ENCODE peak calls at places on chromosomes 3 and 15, in four cellular contexts. One of them, this sample, is unnamed.

GRCh38 chr3:16402451-16402850 is 111.0 kb downstream of the RFTN1 start:
- DNase-seq in GM12864: no peak
- DNase-seq in suprapubic skin: no peak
- DNase-seq in H1: no peak
- DNase-seq in this sample: no peak

GRCh38 chr15:80379671-80380070 is 24.5 kb upstream of the ARNT2 start:
- DNase-seq in H1: no peak
- DNase-seq in suprapubic skin: no peak
- DNase-seq in GM12864: no peak
- DNase-seq in this sample: no peak

GRCh38 chr3:69823710-69824109 is 84.4 kb downstream of the MITF start:
- DNase-seq in suprapubic skin: no peak
- DNase-seq in H1: no peak
- DNase-seq in GM12864: no peak
- DNase-seq in this sample: no peak

GRCh38 chr15:73127302-73127936 is 75.2 kb downstream of the NEO1 start:
- DNase-seq in H1: no peak
- DNase-seq in suprapubic skin: no peak
- DNase-seq in GM12864: no peak
- DNase-seq in this sample: peak; percentile 32

GRCh38 chr15:76006136-76006778 is 6.0 kb downstream of the NRG4 start:
- DNase-seq in suprapubic skin: no peak
- DNase-seq in GM12864: no peak
- DNase-seq in H1: no peak
- DNase-seq in this sample: no peak

GRCh38 chr3:50272911-50273688 is 4.2 kb downstream of the SEMA3B start:
- DNase-seq in GM12864: peak; percentile 49
- DNase-seq in suprapubic skin: peak; percentile 94
- DNase-seq in H1: no peak
- DNase-seq in this sample: peak; percentile 98

GRCh38 chr15:42331235-42331634 is 28.1 kb upstream of the CAPN3 start:
- DNase-seq in H1: no peak
- DNase-seq in suprapubic skin: no peak
- DNase-seq in GM12864: no peak
- DNase-seq in this sample: no peak

GRCh38 chr3:136142592-136142991 is 53.5 kb downstream of the MSL2 start:
- DNase-seq in GM12864: no peak
- DNase-seq in suprapubic skin: no peak
- DNase-seq in H1: no peak
- DNase-seq in this sample: no peak

GRCh38 chr3:108946292-108947290 is 7.1 kb downstream of the GUCA1C start:
- DNase-seq in H1: no peak
- DNase-seq in suprapubic skin: no peak
- DNase-seq in GM12864: no peak
- DNase-seq in this sample: no peak

GRCh38 chr15:62958528-62958927 is 84.0 kb upstream of the TPM1 start:
- DNase-seq in H1: no peak
- DNase-seq in GM12864: no peak
- DNase-seq in suprapubic skin: no peak
- DNase-seq in this sample: no peak

GRCh38 chr3:42544492-42545283 is 37.1 kb downstream of the SEC22C start:
- DNase-seq in suprapubic skin: no peak
- DNase-seq in GM12864: no peak
- DNase-seq in H1: no peak
- DNase-seq in this sample: no peak

GRCh38 chr15:89385596-89386242 is 51.1 kb upstream of the POLG start:
- DNase-seq in GM12864: no peak
- DNase-seq in suprapubic skin: no peak
- DNase-seq in H1: no peak
- DNase-seq in this sample: no peak

GRCh38 chr3:55556622-55557531 is 69.8 kb upstream of the WNT5A start:
- DNase-seq in suprapubic skin: no peak
- DNase-seq in GM12864: no peak
- DNase-seq in H1: no peak
- DNase-seq in this sample: no peak

GRCh38 chr15:97875513-97876285 is 84.8 kb upstream of the ARRDC4 start:
- DNase-seq in GM12864: no peak
- DNase-seq in H1: no peak
- DNase-seq in suprapubic skin: no peak
- DNase-seq in this sample: no peak

GRCh38 chr3:153484842-153485241 is 322.8 kb downstream of the RAP2B start:
- DNase-seq in suprapubic skin: no peak
- DNase-seq in GM12864: no peak
- DNase-seq in H1: no peak
- DNase-seq in this sample: no peak

GRCh38 chr15:62208367-62208766 is 43.3 kb upstream of the C2CD4B start:
- DNase-seq in suprapubic skin: no peak
- DNase-seq in GM12864: no peak
- DNase-seq in H1: no peak
- DNase-seq in this sample: no peak

GRCh38 chr3:23314981-23315805 is 112.1 kb downstream of the UBE2E2 start:
- DNase-seq in suprapubic skin: no peak
- DNase-seq in GM12864: no peak
- DNase-seq in H1: no peak
- DNase-seq in this sample: no peak

GRCh38 chr3:11548721-11549131 is 95.0 kb downstream of the VGLL4 start:
- DNase-seq in GM12864: no peak
- DNase-seq in H1: no peak
- DNase-seq in suprapubic skin: no peak
- DNase-seq in this sample: no peak

GRCh38 chr3:41933154-41933676 is 28.7 kb downstream of the ULK4 start:
- DNase-seq in suprapubic skin: no peak
- DNase-seq in H1: no peak
- DNase-seq in GM12864: no peak
- DNase-seq in this sample: no peak

GRCh38 chr3:194370753-194371152 is 1.2 kb upstream of the LRRC15 start:
- DNase-seq in GM12864: no peak
- DNase-seq in H1: no peak
- DNase-seq in suprapubic skin: no peak
- DNase-seq in this sample: no peak

GRCh38 chr15:56984681-56985515 is 66.5 kb downstream of the TCF12 start:
- DNase-seq in GM12864: no peak
- DNase-seq in suprapubic skin: no peak
- DNase-seq in H1: no peak
- DNase-seq in this sample: no peak

GRCh38 chr3:48564022-48564421 is 441 bp upstream of the UCN2 start:
- DNase-seq in GM12864: no peak
- DNase-seq in suprapubic skin: no peak
- DNase-seq in H1: no peak
- DNase-seq in this sample: no peak

GRCh38 chr15:49242820-49243219 is 72.8 kb downstream of the GALK2 start:
- DNase-seq in GM12864: no peak
- DNase-seq in suprapubic skin: no peak
- DNase-seq in H1: no peak
- DNase-seq in this sample: no peak

GRCh38 chr15:57727031-57727430 is 20.5 kb downstream of the POLR2M start:
- DNase-seq in suprapubic skin: no peak
- DNase-seq in H1: no peak
- DNase-seq in GM12864: no peak
- DNase-seq in this sample: no peak

GRCh38 chr3:119810018-119810435 is 28.1 kb downstream of the NR1I2 start:
- DNase-seq in GM12864: peak; percentile 51
- DNase-seq in H1: no peak
- DNase-seq in suprapubic skin: no peak
- DNase-seq in this sample: peak; percentile 78

GRCh38 chr3:56314842-56315241 is 153.4 kb downstream of the ERC2 start:
- DNase-seq in GM12864: no peak
- DNase-seq in H1: no peak
- DNase-seq in suprapubic skin: no peak
- DNase-seq in this sample: no peak

GRCh38 chr15:82852906-82853635 is 43.6 kb downstream of the WHAMM start:
- DNase-seq in H1: no peak
- DNase-seq in GM12864: no peak
- DNase-seq in suprapubic skin: no peak
- DNase-seq in this sample: no peak

GRCh38 chr15:98421419-98422085 is 226.8 kb upstream of the IGF1R start:
- DNase-seq in suprapubic skin: no peak
- DNase-seq in GM12864: no peak
- DNase-seq in H1: peak; percentile 39
- DNase-seq in this sample: peak; percentile 77

GRCh38 chr3:47016934-47017435 is 37.5 kb downstream of the NBEAL2 start:
- DNase-seq in GM12864: no peak
- DNase-seq in suprapubic skin: no peak
- DNase-seq in H1: no peak
- DNase-seq in this sample: peak; percentile 35

GRCh38 chr3:38579146-38579545 is 70.3 kb downstream of the SCN5A start:
- DNase-seq in H1: no peak
- DNase-seq in GM12864: no peak
- DNase-seq in suprapubic skin: peak; percentile 69
- DNase-seq in this sample: no peak

GRCh38 chr3:170178631-170179030 is 2.9 kb downstream of the PHC3 start:
- DNase-seq in H1: no peak
- DNase-seq in suprapubic skin: no peak
- DNase-seq in GM12864: no peak
- DNase-seq in this sample: peak; percentile 35

GRCh38 chr3:190972840-190973270 is 110.4 kb upstream of the GMNC start:
- DNase-seq in GM12864: no peak
- DNase-seq in H1: no peak
- DNase-seq in suprapubic skin: no peak
- DNase-seq in this sample: no peak

GRCh38 chr3:133374706-133375105 is 25.1 kb upstream of the BFSP2 start:
- DNase-seq in GM12864: no peak
- DNase-seq in suprapubic skin: no peak
- DNase-seq in H1: no peak
- DNase-seq in this sample: no peak

GRCh38 chr3:189967254-189967865 is 153.3 kb downstream of the P3H2 start:
- DNase-seq in H1: no peak
- DNase-seq in suprapubic skin: no peak
- DNase-seq in GM12864: no peak
- DNase-seq in this sample: peak; percentile 56

GRCh38 chr3:138351151-138351550 is 2.8 kb downstream of the MRAS start:
- DNase-seq in suprapubic skin: no peak
- DNase-seq in H1: no peak
- DNase-seq in GM12864: no peak
- DNase-seq in this sample: no peak

GRCh38 chr3:138355071-138355470 is 6.7 kb downstream of the MRAS start:
- DNase-seq in GM12864: no peak
- DNase-seq in H1: no peak
- DNase-seq in suprapubic skin: peak; percentile 55
- DNase-seq in this sample: no peak

GRCh38 chr3:138356666-138357409 is 8.5 kb downstream of the MRAS start:
- DNase-seq in suprapubic skin: no peak
- DNase-seq in GM12864: no peak
- DNase-seq in H1: no peak
- DNase-seq in this sample: no peak

GRCh38 chr3:138351916-138352555 is 3.7 kb downstream of the MRAS start:
- DNase-seq in H1: no peak
- DNase-seq in GM12864: no peak
- DNase-seq in suprapubic skin: no peak
- DNase-seq in this sample: no peak

GRCh38 chr3:138354376-138354775 is 6.0 kb downstream of the MRAS start:
- DNase-seq in suprapubic skin: no peak
- DNase-seq in H1: no peak
- DNase-seq in GM12864: no peak
- DNase-seq in this sample: no peak
- TF ChIP-seq CTCF in suprapubic skin: no peak
- TF ChIP-seq CTCF in H1: no peak
- TF ChIP-seq CTCF in GM12864: no peak
- TF ChIP-seq CTCF in this sample: no peak

DNA sequence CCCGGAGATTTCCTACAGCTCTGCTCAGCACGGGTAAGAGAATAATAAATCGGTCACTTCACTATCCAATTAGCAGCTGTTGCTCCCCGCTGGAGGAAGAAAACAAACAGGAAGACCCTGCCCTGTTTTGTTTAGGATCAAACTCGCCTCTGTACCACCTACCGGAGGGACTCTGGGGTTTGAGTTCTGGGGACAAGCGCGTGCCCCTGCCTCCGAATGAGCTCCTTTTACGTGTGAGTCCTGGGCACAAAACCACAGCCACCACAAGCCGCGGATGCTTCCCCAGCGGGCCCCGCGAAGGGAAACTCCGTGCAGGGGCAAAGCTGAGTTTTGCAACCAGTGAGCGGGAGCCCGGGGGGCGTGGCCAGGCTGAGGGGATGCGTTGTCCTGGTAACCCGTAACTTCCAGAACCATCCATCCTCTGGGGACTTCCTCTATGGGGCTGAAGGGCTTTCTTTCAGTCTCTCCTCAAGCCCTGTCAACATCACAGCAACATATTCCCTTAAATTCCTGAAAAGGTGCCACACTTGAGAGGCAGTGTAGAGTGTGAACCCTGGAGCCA is 315.8 kb upstream of the PROK2 start:
- DNase-seq in suprapubic skin: peak; percentile 93
- DNase-seq in GM12864: no peak
- DNase-seq in H1: no peak
- DNase-seq in this sample: peak; percentile 85
- TF ChIP-seq CTCF in suprapubic skin: no peak
- TF ChIP-seq CTCF in GM12864: no peak
- TF ChIP-seq CTCF in H1: no peak
- TF ChIP-seq CTCF in this sample: no peak

GRCh38 chr15:30904812-30905211 is 1.1 kb downstream of the FAN1 start:
- DNase-seq in suprapubic skin: no peak
- DNase-seq in H1: no peak
- DNase-seq in GM12864: no peak
- DNase-seq in this sample: no peak

GRCh38 chr15:30903497-30904187 is at the start of gene FAN1:
- DNase-seq in GM12864: peak; percentile 57
- DNase-seq in suprapubic skin: peak; percentile 92
- DNase-seq in H1: no peak
- DNase-seq in this sample: peak; percentile 88

GRCh38 chr15:30906366-30906765 is 2.7 kb downstream of the FAN1 start:
- DNase-seq in H1: no peak
- DNase-seq in GM12864: no peak
- DNase-seq in suprapubic skin: no peak
- DNase-seq in this sample: no peak

GRCh38 chr15:30901889-30902288 is 1.8 kb upstream of the FAN1 start:
- DNase-seq in H1: no peak
- DNase-seq in suprapubic skin: no peak
- DNase-seq in GM12864: no peak
- DNase-seq in this sample: no peak

GRCh38 chr15:30905821-30906220 is 2.1 kb downstream of the FAN1 start:
- DNase-seq in suprapubic skin: no peak
- DNase-seq in H1: no peak
- DNase-seq in GM12864: no peak
- DNase-seq in this sample: no peak
- TF ChIP-seq CTCF in suprapubic skin: peak; percentile 15
- TF ChIP-seq CTCF in H1: peak; percentile 23
- TF ChIP-seq CTCF in GM12864: no peak
- TF ChIP-seq CTCF in this sample: no peak

GRCh38 chr3:63328386-63328785 is 50.3 kb downstream of the SYNPR start:
- DNase-seq in H1: no peak
- DNase-seq in suprapubic skin: no peak
- DNase-seq in GM12864: no peak
- DNase-seq in this sample: no peak

GRCh38 chr3:63331520-63331919 is 53.4 kb downstream of the SYNPR start:
- DNase-seq in suprapubic skin: no peak
- DNase-seq in GM12864: no peak
- DNase-seq in H1: no peak
- DNase-seq in this sample: no peak

DNA sequence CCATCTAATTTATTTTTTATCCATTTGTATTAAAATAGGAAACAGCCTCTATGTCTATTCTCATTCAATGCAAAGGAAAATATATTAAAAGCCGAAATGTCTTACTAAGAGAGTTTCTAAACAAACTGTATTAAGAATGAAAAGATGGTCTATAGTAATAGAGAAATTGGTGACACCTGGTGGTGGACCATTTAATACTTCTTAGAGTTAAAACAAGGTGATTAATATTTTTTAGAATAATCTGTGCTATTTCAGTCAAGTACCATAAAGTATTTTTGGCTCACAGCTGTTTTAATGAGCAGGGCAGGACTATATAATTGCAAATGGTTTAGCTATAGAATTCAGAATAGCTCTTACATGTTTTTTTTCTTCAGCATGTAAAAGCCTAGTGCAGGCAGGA is 55.7 kb downstream of the SYNPR start:
- DNase-seq in suprapubic skin: no peak
- DNase-seq in GM12864: no peak
- DNase-seq in H1: no peak
- DNase-seq in this sample: no peak
- TF ChIP-seq CTCF in suprapubic skin: peak; percentile 5
- TF ChIP-seq CTCF in GM12864: no peak
- TF ChIP-seq CTCF in H1: no peak
- TF ChIP-seq CTCF in this sample: no peak